ENCODE peak calls at places on chromosomes 12 and 14, in seven cellular contexts. M is esophagus squamous epithelium, Z is A549, S is vagina, R is ovary, X is heart left ventricle, Y is IMR-90. F is an unnamed sample.

GRCh38 chr12:121578230-121579189 is 2.3 kb downstream of the KDM2B start:
- DNase-seq in M (no peak), Z (no peak), S (no peak), R (peak), X (no peak), Y (peak), F (no peak)

GRCh38 chr12:14327717-14328116 is 37.8 kb upstream of the ATF7IP start:
- DNase-seq in M (no peak), Z (no peak), S (no peak), R (no peak), X (no peak), Y (peak), F (no peak)

GRCh38 chr14:25121342-25122129 is 71.6 kb upstream of the STXBP6 start:
- DNase-seq in M (no peak), Z (peak), S (no peak), R (no peak), X (no peak), Y (peak), F (no peak)

GRCh38 chr14:79971330-79971729 is 240.0 kb downstream of the DIO2 start:
- DNase-seq in M (no peak), Z (peak), S (no peak), R (no peak), X (no peak), Y (peak), F (no peak)

GRCh38 chr12:21183721-21184275 is 52.8 kb downstream of the SLCO1B1 start:
- DNase-seq in M (no peak), Z (no peak), S (no peak), R (no peak), X (no peak), Y (no peak), F (no peak)

GRCh38 chr14:105891221-105891602 is 364.8 kb downstream of the TMEM121 start:
- DNase-seq in M (no peak), Z (no peak), S (no peak), R (no peak), X (peak), Y (no peak), F (no peak)

GRCh38 chr12:125029756-125030358 is 35.4 kb upstream of the AACS start:
- DNase-seq in M (no peak), Z (no peak), S (no peak), R (no peak), X (no peak), Y (peak), F (no peak)

GRCh38 chr12:85820117-85820516 is 16.1 kb downstream of the RASSF9 start:
- DNase-seq in M (no peak), Z (no peak), S (no peak), R (no peak), X (no peak), Y (no peak), F (no peak)

GRCh38 chr14:105485720-105486332 is 860 bp upstream of the CRIP1 start:
- DNase-seq in M (no peak), Z (peak), S (no peak), R (no peak), X (peak), Y (no peak), F (no peak)

GRCh38 chr14:104644236-104644635 is 39.7 kb upstream of the TMEM179 start:
- DNase-seq in M (no peak), Z (no peak), S (no peak), R (no peak), X (no peak), Y (no peak), F (no peak)

GRCh38 chr12:123388948-123389559 is 5.1 kb downstream of the KMT5A start:
- DNase-seq in M (no peak), Z (no peak), S (no peak), R (no peak), X (no peak), Y (no peak), F (no peak)
- H3K4me3 ChIP-seq in M (peak), Z (peak), S (peak), R (peak), X (peak), Y (peak), F (peak)

GRCh38 chr14:68951051-68951797 is 27.9 kb downstream of the ACTN1 start:
- DNase-seq in M (no peak), Z (peak), S (no peak), R (peak), X (peak), Y (peak), F (peak)

GRCh38 chr14:68955164-68955921 is 23.8 kb downstream of the ACTN1 start:
- DNase-seq in M (no peak), Z (no peak), S (no peak), R (no peak), X (no peak), Y (peak), F (no peak)

GRCh38 chr14:68950111-68950510 is 29.0 kb downstream of the ACTN1 start:
- DNase-seq in M (no peak), Z (peak), S (no peak), R (no peak), X (no peak), Y (peak), F (no peak)

GRCh38 chr14:68951800-68952540 is 27.1 kb downstream of the ACTN1 start:
- DNase-seq in M (no peak), Z (no peak), S (no peak), R (peak), X (no peak), Y (no peak), F (no peak)

DNA sequence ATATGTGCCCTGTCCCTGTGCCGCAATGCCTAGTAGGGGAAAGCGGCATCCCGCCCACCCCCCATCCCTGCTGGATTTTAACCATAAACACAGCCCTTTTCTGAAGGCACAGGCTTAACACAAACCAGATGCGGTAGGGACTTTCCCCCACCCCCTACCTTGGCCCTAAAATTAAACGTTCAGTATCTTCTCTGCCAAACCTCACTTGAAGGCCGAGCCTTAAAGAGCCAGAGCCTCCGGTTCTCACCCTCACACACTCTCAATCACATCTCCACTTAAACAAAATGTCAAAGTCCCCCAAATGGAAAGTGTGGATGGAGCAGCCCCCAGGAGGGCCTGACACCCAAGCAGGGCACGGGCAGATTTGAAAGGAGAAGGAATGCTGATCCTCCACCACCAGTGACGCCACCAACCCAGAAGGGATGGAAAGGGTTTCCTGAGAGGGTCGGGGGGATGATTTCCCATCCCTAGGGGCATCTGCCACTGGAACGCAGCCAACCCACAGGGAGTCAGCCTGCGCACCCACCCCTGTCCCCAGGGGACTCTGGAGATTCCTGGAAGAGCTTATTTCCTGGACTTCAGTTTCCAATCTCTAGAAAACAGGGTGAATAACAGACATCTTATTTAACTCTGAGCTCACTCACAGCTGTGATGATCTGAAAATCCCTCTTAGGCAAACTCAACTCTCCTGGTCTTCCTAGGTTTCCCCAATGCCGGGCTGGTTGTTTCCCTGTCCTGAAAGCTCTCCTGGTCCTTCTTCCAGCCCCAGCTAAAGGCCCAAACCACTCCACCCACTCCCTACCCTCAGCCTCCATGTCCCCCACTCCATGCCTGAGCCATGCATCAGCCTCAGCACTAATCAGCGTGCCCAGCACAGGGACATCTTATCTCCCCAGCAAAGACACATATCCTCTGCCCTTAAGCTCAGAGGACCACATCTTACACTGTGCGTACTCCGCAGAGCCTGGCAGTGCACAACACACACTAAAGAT is 26.3 kb downstream of the ACTN1 start:
- DNase-seq in M (no peak), Z (no peak), S (no peak), R (peak), X (peak), Y (peak), F (peak)
- TF ChIP-seq POLR2A in M (peak), Z (no peak), S (no peak), R (no peak), X (no peak), Y (no peak), F (no peak)

GRCh38 chr12:50211392-50212070 is 44.4 kb upstream of the CERS5 start:
- DNase-seq in M (no peak), Z (peak), S (no peak), R (no peak), X (no peak), Y (no peak), F (no peak)
- H3K27ac ChIP-seq in M (peak), Z (peak), S (peak), R (no peak), X (peak), Y (no peak), F (no peak)

GRCh38 chr12:132506730-132507538 is 17.0 kb downstream of the FBRSL1 start:
- DNase-seq in M (no peak), Z (no peak), S (no peak), R (peak), X (peak), Y (peak), F (peak)
- H3K4me3 ChIP-seq in M (no peak), Z (no peak), S (peak), R (no peak), X (peak), Y (no peak), F (no peak)

DNA sequence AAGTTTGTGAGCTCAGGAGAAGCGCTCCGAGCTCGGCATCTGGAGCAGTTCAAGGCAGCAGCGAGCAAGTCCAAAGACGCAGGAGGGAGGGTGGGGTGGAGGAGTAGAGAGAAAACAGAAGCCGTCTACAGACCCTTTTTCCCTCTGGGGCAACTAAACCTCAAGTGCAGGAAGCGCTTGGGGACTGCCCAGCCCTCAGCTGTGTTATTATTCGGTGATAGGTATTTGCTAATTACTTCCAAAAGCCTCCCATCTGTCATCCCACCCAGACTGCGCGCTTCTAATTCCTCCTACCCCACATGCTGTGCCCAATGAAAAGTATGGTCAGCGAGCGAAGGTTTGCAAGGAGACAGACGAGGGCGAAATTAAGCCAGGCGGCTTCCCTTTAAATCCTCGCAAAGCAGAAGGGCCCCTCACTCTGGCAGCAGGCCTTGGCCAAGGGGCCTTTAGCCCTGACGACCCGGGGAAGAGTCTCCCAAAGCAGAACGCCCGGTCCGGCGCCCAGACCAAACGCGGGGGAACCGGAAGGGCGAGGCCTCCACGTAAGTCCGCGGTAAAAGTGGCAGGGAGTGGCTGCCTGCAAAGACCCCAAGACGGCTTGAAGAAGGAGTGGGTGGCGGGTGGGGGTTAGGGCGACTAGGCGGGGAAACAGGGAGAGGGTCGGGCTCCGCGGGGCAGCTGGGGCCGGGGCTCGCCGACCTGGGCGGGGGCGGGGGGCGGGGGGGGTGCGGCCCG is 502 bp upstream of the CD9 start:
- DNase-seq in M (no peak), Z (peak), S (no peak), R (peak), X (peak), Y (no peak), F (peak)
- TF ChIP-seq POLR2A in M (peak), Z (no peak), S (peak), R (no peak), X (no peak), Y (no peak), F (no peak)

GRCh38 chr14:68085742-68086141 is 266.2 kb downstream of the RAD51B start:
- DNase-seq in M (no peak), Z (no peak), S (no peak), R (peak), X (no peak), Y (no peak), F (peak)

GRCh38 chr14:68094158-68094557 is 274.6 kb downstream of the RAD51B start:
- DNase-seq in M (no peak), Z (no peak), S (no peak), R (no peak), X (no peak), Y (no peak), F (no peak)

GRCh38 chr14:68084256-68084655 is 264.7 kb downstream of the RAD51B start:
- DNase-seq in M (no peak), Z (peak), S (no peak), R (no peak), X (no peak), Y (peak), F (no peak)

GRCh38 chr14:68088463-68088862 is 268.9 kb downstream of the RAD51B start:
- DNase-seq in M (no peak), Z (peak), S (no peak), R (peak), X (no peak), Y (peak), F (no peak)

DNA sequence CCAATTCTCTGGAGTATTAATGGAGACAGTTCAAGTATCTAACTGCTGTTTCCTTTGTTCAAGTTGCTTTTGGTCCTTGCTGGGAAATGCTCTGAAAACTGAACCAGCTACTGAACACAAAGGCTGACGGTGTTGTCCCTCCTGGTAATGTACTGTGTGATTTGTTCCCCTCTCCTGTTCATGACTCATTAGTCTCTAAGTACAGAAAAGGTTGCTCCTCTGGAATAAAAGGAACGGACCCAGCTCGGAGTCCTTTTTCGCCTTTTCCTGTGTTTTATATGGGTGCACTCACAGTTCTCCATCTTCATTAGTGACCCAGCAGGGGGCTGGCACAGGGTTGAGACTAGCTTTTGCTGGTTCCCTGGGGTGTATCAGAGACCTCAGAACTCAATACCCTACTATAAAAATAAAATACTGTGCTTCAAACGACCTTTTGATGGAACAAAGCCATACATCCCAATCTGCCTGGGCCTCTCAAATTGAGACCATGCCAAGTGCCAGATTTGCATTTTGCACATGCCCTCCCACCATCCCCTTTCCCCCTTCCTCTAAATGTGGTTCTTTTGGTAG is 269.7 kb downstream of the RAD51B start:
- DNase-seq in M (no peak), Z (peak), S (no peak), R (no peak), X (no peak), Y (peak), F (no peak)
- H3K27ac ChIP-seq in M (no peak), Z (peak), S (peak), R (no peak), X (no peak), Y (no peak), F (peak)

GRCh38 chr12:38156497-38157245 is 159.9 kb upstream of the ALG10B start:
- DNase-seq in M (no peak), Z (no peak), S (no peak), R (no peak), X (no peak), Y (no peak), F (no peak)
- H3K4me3 ChIP-seq in M (no peak), Z (no peak), S (no peak), R (no peak), X (no peak), Y (no peak), F (peak)

GRCh38 chr14:23286020-23286903 is at the start of gene HOMEZ:
- DNase-seq in M (peak), Z (peak), S (peak), R (peak), X (peak), Y (peak), F (peak)

GRCh38 chr14:23281247-23281646 is 4.7 kb downstream of the HOMEZ start:
- DNase-seq in M (no peak), Z (no peak), S (no peak), R (no peak), X (no peak), Y (no peak), F (no peak)

GRCh38 chr14:23286904-23287479 is 1.1 kb upstream of the HOMEZ start:
- DNase-seq in M (no peak), Z (no peak), S (no peak), R (no peak), X (no peak), Y (no peak), F (no peak)

GRCh38 chr14:23285530-23286019 is 357 bp downstream of the HOMEZ start:
- DNase-seq in M (no peak), Z (no peak), S (no peak), R (no peak), X (no peak), Y (no peak), F (peak)

GRCh38 chr14:23284654-23285529 is 1.0 kb downstream of the HOMEZ start:
- DNase-seq in M (no peak), Z (no peak), S (no peak), R (no peak), X (no peak), Y (peak), F (peak)
- TF ChIP-seq POLR2A in M (no peak), Z (no peak), S (no peak), R (no peak), X (no peak), Y (no peak), F (no peak)

GRCh38 chr14:101223147-101223546 is 319.6 kb upstream of the RTL1 start:
- DNase-seq in M (no peak), Z (no peak), S (no peak), R (no peak), X (no peak), Y (no peak), F (no peak)

GRCh38 chr14:101224356-101225115 is 321.0 kb upstream of the RTL1 start:
- DNase-seq in M (no peak), Z (no peak), S (peak), R (peak), X (no peak), Y (no peak), F (peak)

GRCh38 chr14:101222362-101223090 is 319.0 kb upstream of the RTL1 start:
- DNase-seq in M (no peak), Z (no peak), S (peak), R (no peak), X (no peak), Y (no peak), F (no peak)

GRCh38 chr14:101225116-101225728 is 321.7 kb upstream of the RTL1 start:
- DNase-seq in M (no peak), Z (no peak), S (peak), R (peak), X (no peak), Y (no peak), F (no peak)

GRCh38 chr14:101223561-101224162 is 320.1 kb upstream of the RTL1 start:
- DNase-seq in M (no peak), Z (no peak), S (peak), R (no peak), X (no peak), Y (no peak), F (no peak)
- H3K27ac ChIP-seq in M (no peak), Z (no peak), S (no peak), R (no peak), X (no peak), Y (no peak), F (no peak)

F was measured in testis.